ENCODE peak calls at places on chromosomes 1 and 21, in four cellular contexts. K, C, N and G are unnamed samples.

GRCh38 chr21:40840441-40840840 is 6.5 kb downstream of the DSCAM start:
- DNase-seq in N (no peak), K (no peak), C (no peak), G (no peak)

GRCh38 chr1:86394416-86394815 is 1.7 kb downstream of the ODF2L start:
- DNase-seq in K (peak), N (no peak), C (no peak), G (no peak)

GRCh38 chr21:31543191-31543590 is 116.3 kb upstream of the SOD1 start:
- DNase-seq in K (peak), C (no peak), N (no peak), G (no peak)

GRCh38 chr21:33668620-33669019 is 26.3 kb downstream of the ITSN1 start:
- DNase-seq in N (no peak), C (no peak), K (no peak), G (no peak)

GRCh38 chr21:42145569-42146250 is 73.2 kb upstream of the ABCG1 start:
- DNase-seq in N (peak), C (no peak), K (peak), G (peak)

GRCh38 chr1:206918076-206918475 is 3.7 kb downstream of the FCMR start:
- DNase-seq in K (no peak), N (no peak), C (no peak), G (no peak)

GRCh38 chr1:95953005-95953404 is 719.0 kb downstream of the RWDD3 start:
- DNase-seq in N (no peak), K (peak), C (no peak), G (no peak)

GRCh38 chr1:150536836-150537731 is 12.1 kb upstream of the ADAMTSL4 start:
- DNase-seq in K (no peak), N (no peak), C (no peak), G (no peak)

GRCh38 chr1:176942346-176942745 is 222.2 kb downstream of the ASTN1 start:
- DNase-seq in K (no peak), C (no peak), N (no peak), G (no peak)

GRCh38 chr1:18217398-18218043 is 109.9 kb downstream of the IGSF21 start:
- DNase-seq in C (peak), K (peak), N (peak), G (no peak)
- TF ChIP-seq CTCF in C (no peak), K (no peak), N (peak), G (no peak)

GRCh38 chr1:73978964-73979363 is 219.0 kb downstream of the LRRIQ3 start:
- DNase-seq in K (no peak), C (no peak), N (no peak), G (no peak)
- TF ChIP-seq CTCF in K (no peak), C (no peak), N (no peak), G (no peak)

GRCh38 chr1:243946946-243947345 is 96.9 kb upstream of the AKT3 start:
- DNase-seq in N (no peak), C (no peak), K (no peak), G (no peak)
- TF ChIP-seq CTCF in N (no peak), C (peak), K (peak), G (no peak)

DNA sequence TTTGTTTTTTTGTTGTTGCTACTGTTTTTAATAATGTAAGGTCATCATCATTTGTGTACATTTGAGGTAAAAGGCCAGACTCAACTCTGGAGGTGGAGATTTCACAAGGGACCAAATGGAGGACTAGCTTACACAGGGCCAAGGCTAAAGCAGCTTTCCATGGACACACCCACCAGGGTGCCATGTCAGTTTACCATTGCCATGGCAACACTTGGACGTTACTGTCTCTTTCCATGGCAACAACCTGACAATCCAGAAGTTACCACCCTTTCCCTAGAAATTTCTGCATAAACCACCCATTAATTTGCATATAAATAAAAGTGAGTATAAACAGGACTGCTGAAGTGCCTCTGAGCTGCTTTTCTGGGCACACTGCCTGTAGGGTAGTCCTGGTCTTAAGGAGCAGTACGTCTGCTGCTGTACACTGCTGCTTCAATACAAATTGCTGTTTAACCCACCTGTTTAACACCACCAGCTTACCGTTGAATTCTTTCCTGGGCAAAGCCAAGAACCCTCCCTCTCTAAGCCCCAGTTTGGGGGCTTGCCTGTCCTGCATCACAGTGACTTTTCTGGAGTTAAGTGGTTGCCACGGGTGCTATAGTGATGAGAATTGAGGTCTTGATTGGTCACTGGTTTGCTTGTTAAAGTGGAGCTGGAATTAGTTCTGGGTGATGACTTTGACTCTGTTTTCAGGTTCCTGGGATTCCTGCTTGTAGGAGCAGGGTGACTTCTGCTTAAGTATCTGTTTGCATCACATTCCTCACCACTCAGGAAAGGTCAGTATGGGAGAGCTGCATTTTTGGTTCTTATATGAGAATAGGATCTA is 83.3 kb downstream of the CLDN17 start:
- DNase-seq in N (no peak), K (no peak), C (no peak), G (no peak)
- TF ChIP-seq CTCF in N (no peak), K (no peak), C (no peak), G (no peak)

GRCh38 chr1:214824758-214825157 is 221.8 kb downstream of the CENPF start:
- DNase-seq in C (no peak), N (no peak), K (no peak), G (no peak)

GRCh38 chr1:214827883-214828282 is 224.9 kb downstream of the CENPF start:
- DNase-seq in C (no peak), N (no peak), K (no peak), G (no peak)

GRCh38 chr1:214823311-214824117 is 220.5 kb downstream of the CENPF start:
- DNase-seq in K (no peak), N (no peak), C (no peak), G (no peak)
- TF ChIP-seq CTCF in K (no peak), N (no peak), C (no peak), G (no peak)

DNA sequence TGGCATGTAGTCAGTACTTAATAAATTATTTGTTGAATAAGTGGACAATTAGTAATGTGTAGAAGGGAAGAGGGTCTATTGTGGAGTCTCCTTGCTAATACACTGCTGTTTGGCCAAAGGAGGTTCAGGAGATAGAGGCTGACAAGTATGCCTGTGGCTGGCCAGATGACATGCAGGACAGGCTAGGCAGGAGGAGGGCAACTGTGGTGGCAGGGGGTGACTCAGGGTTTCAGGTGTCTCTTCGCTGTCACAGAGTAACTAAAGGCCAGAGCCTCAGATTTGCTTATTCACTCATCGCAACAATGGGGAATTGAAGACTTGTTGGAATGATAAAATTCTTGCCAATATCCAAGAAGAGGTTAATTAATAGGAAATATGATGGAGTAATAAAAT is 33.1 kb downstream of the THRAP3 start:
- DNase-seq in C (no peak), K (no peak), N (no peak), G (no peak)
- TF ChIP-seq CTCF in C (no peak), K (no peak), N (no peak), G (no peak)